ENCODE peak calls at places on chromosomes 7 and 10, in ten cellular contexts. S is IMR-90, W is GM23338, Q is RWPE1, R is dorsolateral prefrontal cortex, H is OCI-LY7, Z is body of pancreas, I is tibial nerve, M is Peyer's patch, X is right lobe of liver. D is an unnamed sample.
A peak's percentile ranks its signal among the peaks of the same experiment; 100 is the strongest.

GRCh38 chr7:44379366-44380178 is 54.2 kb upstream of the CAMK2B start:
- DNase-seq in X (no peak), Q (no peak), Z (no peak), W (no peak), I (no peak), H (no peak), M (no peak), R (no peak), S (peak; percentile 17), D (no peak)

GRCh38 chr10:131617113-131617877 is 283.5 kb upstream of the PPP2R2D start:
- DNase-seq in Q (no peak), R (no peak), Z (no peak), S (no peak), M (no peak), H (no peak), W (peak; percentile 7), I (no peak), X (no peak), D (no peak)

GRCh38 chr7:67857698-67858097 is 861.1 kb downstream of the TYW1 start:
- DNase-seq in Q (no peak), R (no peak), Z (no peak), H (no peak), X (no peak), W (no peak), I (no peak), S (no peak), M (no peak), D (no peak)

GRCh38 chr7:98307971-98308466 is 26.5 kb downstream of the BRI3 start:
- DNase-seq in W (no peak), M (no peak), Z (no peak), Q (no peak), S (no peak), H (no peak), X (no peak), R (no peak), I (no peak), D (no peak)

GRCh38 chr7:27704407-27705199 is 35.4 kb upstream of the TAX1BP1 start:
- DNase-seq in M (no peak), R (no peak), I (no peak), H (no peak), Z (no peak), Q (no peak), X (no peak), S (no peak), W (no peak), D (no peak)

GRCh38 chr7:114070246-114070645 is 151.4 kb upstream of the PPP1R3A start:
- DNase-seq in S (no peak), Z (no peak), R (no peak), W (no peak), H (no peak), M (no peak), X (no peak), I (no peak), Q (no peak), D (no peak)

GRCh38 chr7:82105463-82105862 is 335.6 kb upstream of the HGF start:
- DNase-seq in R (no peak), Z (no peak), Q (peak; percentile 20), W (no peak), X (no peak), S (peak; percentile 91), I (no peak), H (no peak), M (no peak), D (peak; percentile 14)

GRCh38 chr7:44140341-44140740 is 791 bp downstream of the MYL7 start:
- DNase-seq in Q (no peak), Z (no peak), W (no peak), R (no peak), H (no peak), X (no peak), M (peak; percentile 36), I (no peak), S (no peak), D (no peak)

GRCh38 chr7:149873074-149873967 is 448 bp upstream of the ATP6V0E2 start:
- DNase-seq in R (peak; percentile 98), I (peak; percentile 87), S (peak; percentile 89), W (peak; percentile 97), Z (peak; percentile 97), X (peak; percentile 97), M (peak; percentile 94), Q (peak; percentile 98), H (peak; percentile 95), D (peak; percentile 68)

GRCh38 chr10:79984851-79985250 is 35.9 kb upstream of the SFTPD start:
- DNase-seq in X (no peak), Z (no peak), M (no peak), H (no peak), Q (peak; percentile 86), I (no peak), W (no peak), R (no peak), S (no peak), D (peak; percentile 92)

GRCh38 chr7:71990138-71990462 is 422.0 kb downstream of the CALN1 start:
- DNase-seq in R (no peak), Q (no peak), X (no peak), Z (no peak), W (no peak), S (no peak), I (no peak), H (no peak), M (no peak), D (no peak)

GRCh38 chr10:5040781-5041470 is 37.3 kb upstream of the AKR1C2 start:
- DNase-seq in H (no peak), I (no peak), M (no peak), X (no peak), Z (no peak), Q (no peak), S (peak; percentile 7), W (no peak), R (no peak), D (no peak)

GRCh38 chr10:26805567-26806245 is 55.1 kb downstream of the ABI1 start:
- DNase-seq in I (no peak), Z (no peak), R (no peak), H (no peak), W (no peak), M (no peak), X (no peak), S (peak; percentile 77), Q (no peak), D (no peak)

GRCh38 chr10:1657500-1657899 is 79.8 kb downstream of the ADARB2 start:
- DNase-seq in I (no peak), X (no peak), Q (no peak), M (no peak), W (peak; percentile 18), Z (no peak), H (no peak), S (no peak), R (no peak), D (no peak)

GRCh38 chr10:62559481-62560206 is 185.5 kb downstream of the ZNF365 start:
- DNase-seq in S (no peak), W (no peak), X (no peak), R (no peak), I (no peak), H (no peak), Z (no peak), Q (no peak), M (no peak), D (no peak)

DNA sequence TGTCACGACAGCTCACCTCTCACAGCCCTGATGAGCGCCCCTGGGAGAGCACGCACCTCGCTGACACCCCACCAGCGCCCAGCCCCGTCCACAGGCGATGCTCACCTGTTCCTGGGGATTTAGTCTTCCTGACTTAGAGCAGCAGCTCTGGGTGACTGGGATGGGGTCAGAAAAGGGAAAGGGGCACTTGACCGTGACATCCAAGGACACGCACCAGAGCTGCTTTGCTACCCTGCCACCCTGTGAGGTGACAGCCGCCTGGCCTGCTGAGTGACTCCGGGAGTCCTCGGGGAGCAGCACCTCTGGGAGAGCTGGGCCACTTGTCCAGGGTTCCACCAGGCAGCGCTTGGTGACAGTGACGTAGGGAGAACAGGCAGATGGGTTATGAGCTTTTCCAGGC is 148.2 kb downstream of the PRKAG2 start:
- DNase-seq in H (no peak), R (no peak), M (peak; percentile 40), S (no peak), I (no peak), X (no peak), Z (no peak), W (no peak), Q (no peak), D (no peak)
- H3K27ac ChIP-seq in H (no peak overlapping the region), R (no peak overlapping the region), M (no peak overlapping the region), S (no peak overlapping the region), I (peak overlapping the region; percentile 29), X (no peak overlapping the region), Z (no peak overlapping the region), W (no peak overlapping the region), Q (no peak overlapping the region), D (no peak overlapping the region)

GRCh38 chr7:118045629-118046028 is 138.3 kb upstream of the LSM8 start:
- DNase-seq in Z (no peak), Q (no peak), I (no peak), R (no peak), M (no peak), S (no peak), H (no peak), X (no peak), W (peak; percentile 55), D (no peak)

GRCh38 chr7:118039963-118040489 is 143.9 kb upstream of the LSM8 start:
- DNase-seq in I (no peak), X (no peak), Q (no peak), W (no peak), H (no peak), S (no peak), Z (no peak), R (no peak), M (no peak), D (no peak)

GRCh38 chr7:118046086-118046485 is 137.9 kb upstream of the LSM8 start:
- DNase-seq in W (no peak), H (no peak), X (no peak), I (no peak), R (no peak), Z (no peak), S (no peak), M (no peak), Q (no peak), D (no peak)

GRCh38 chr7:118041336-118041878 is 142.6 kb upstream of the LSM8 start:
- DNase-seq in H (no peak), Z (no peak), R (no peak), W (no peak), Q (no peak), M (no peak), I (no peak), S (no peak), X (no peak), D (no peak)

GRCh38 chr7:118040562-118040961 is 143.4 kb upstream of the LSM8 start:
- DNase-seq in S (no peak), I (no peak), Q (no peak), H (no peak), X (no peak), W (no peak), M (no peak), Z (no peak), R (no peak), D (no peak)
- H3K27ac ChIP-seq in S (no peak overlapping the region), I (no peak overlapping the region), Q (no peak overlapping the region), H (no peak overlapping the region), X (no peak overlapping the region), W (no peak overlapping the region), M (no peak overlapping the region), Z (no peak overlapping the region), R (no peak overlapping the region), D (no peak overlapping the region)

GRCh38 chr10:7563368-7563767 is 103.4 kb downstream of the ITIH5 start:
- DNase-seq in R (no peak), Q (no peak), H (no peak), W (no peak), I (peak; percentile 30), S (no peak), M (no peak), Z (peak; percentile 43), X (peak; percentile 51), D (no peak)
- H3K27ac ChIP-seq in R (peak overlapping the region; percentile 54), Q (no peak overlapping the region), H (no peak overlapping the region), W (no peak overlapping the region), I (peak overlapping the region; percentile 48), S (peak overlapping the region; percentile 69), M (no peak overlapping the region), Z (peak overlapping the region; percentile 69), X (no peak overlapping the region), D (no peak overlapping the region)

GRCh38 chr10:48253970-48254657 is 20.4 kb downstream of the FRMPD2 start:
- DNase-seq in Q (peak; percentile 83), H (no peak), S (no peak), W (no peak), X (no peak), R (no peak), I (no peak), M (no peak), Z (no peak), D (peak; percentile 81)
- H3K27ac ChIP-seq in Q (peak overlapping the region; percentile 71), H (no peak overlapping the region), S (no peak overlapping the region), W (no peak overlapping the region), X (no peak overlapping the region), R (no peak overlapping the region), I (no peak overlapping the region), M (no peak overlapping the region), Z (no peak overlapping the region), D (peak overlapping the region; percentile 78)